ENCODE peak calls at places on chromosome X, in five cellular contexts. F is HepG2, A is GM12878, S is NT2/D1, N is H1. G is an unnamed sample.

GRCh38 chrX:148878371-148878770 is 378.0 kb downstream of the AFF2 start:
- DNase-seq in F (no peak), A (no peak), S (no peak), N (no peak), G (no peak)

GRCh38 chrX:104137496-104137895 is 19.3 kb downstream of the SLC25A53 start:
- DNase-seq in F (no peak), A (no peak), S (no peak), N (no peak), G (no peak)

GRCh38 chrX:107849747-107850478 is 24.2 kb downstream of the MID2 start:
- DNase-seq in F (no peak), A (no peak), S (no peak), N (no peak), G (peak)

GRCh38 chrX:18410038-18410437 is 15.4 kb upstream of the CDKL5 start:
- DNase-seq in F (no peak), A (no peak), S (no peak), N (no peak), G (no peak)

GRCh38 chrX:71667328-71668247 is at the start of gene LOC101059915:
- DNase-seq in F (no peak), A (no peak), S (no peak), N (no peak), G (no peak)

GRCh38 chrX:21479695-21480280 is 105.6 kb downstream of the CNKSR2 start:
- DNase-seq in F (peak), A (no peak), S (peak), N (no peak), G (peak)

GRCh38 chrX:30910124-30910860 is 21.2 kb upstream of the TAB3 start:
- DNase-seq in F (no peak), A (no peak), S (no peak), N (no peak), G (no peak)

GRCh38 chrX:142134533-142134932 is 70.6 kb downstream of the MAGEC2 start:
- DNase-seq in F (no peak), A (no peak), S (no peak), N (no peak), G (no peak)

GRCh38 chrX:154383359-154384283 is 4.5 kb downstream of the EMD start:
- DNase-seq in F (no peak), A (no peak), S (no peak), N (no peak), G (no peak)

GRCh38 chrX:7927259-7928167 is at the start of gene PNPLA4:
- DNase-seq in F (peak), A (peak), S (peak), N (peak), G (peak)

GRCh38 chrX:2183193-2183725 is 317.5 kb downstream of the DHRSX start:
- DNase-seq in F (no peak), A (no peak), S (no peak), N (peak), G (no peak)

GRCh38 chrX:17559728-17560379 is 177.4 kb upstream of the SCML1 start:
- DNase-seq in F (no peak), A (no peak), S (no peak), N (no peak), G (peak)

GRCh38 chrX:133859860-133860259 is 125.5 kb downstream of the GPC3 start:
- DNase-seq in F (no peak), A (no peak), S (no peak), N (no peak), G (no peak)

GRCh38 chrX:41333744-41333993 is 293 bp upstream of the DDX3X start:
- DNase-seq in F (peak), A (peak), S (peak), N (no peak), G (peak)

GRCh38 chrX:140933056-140933455 is 69.3 kb upstream of the SPANXB1 start:
- DNase-seq in F (no peak), A (no peak), S (no peak), N (no peak), G (no peak)

GRCh38 chrX:129522184-129523059 is 868 bp downstream of the SMARCA1 start:
- DNase-seq in F (peak), A (no peak), S (no peak), N (peak), G (peak)

GRCh38 chrX:50450324-50450723 is 20.3 kb downstream of the DGKK start:
- DNase-seq in F (peak), A (no peak), S (no peak), N (no peak), G (no peak)

GRCh38 chrX:15815779-15816452 is 25.6 kb downstream of the ZRSR2 start:
- DNase-seq in F (peak), A (peak), S (no peak), N (no peak), G (peak)

GRCh38 chrX:153673398-153674218 is at the start of gene PNCK:
- DNase-seq in F (no peak), A (no peak), S (no peak), N (no peak), G (no peak)

GRCh38 chrX:111784667-111785066 is 91.3 kb upstream of the TRPC5OS start:
- DNase-seq in F (no peak), A (no peak), S (no peak), N (no peak), G (no peak)

GRCh38 chrX:111779582-111779981 is 96.4 kb upstream of the TRPC5OS start:
- DNase-seq in F (no peak), A (no peak), S (no peak), N (no peak), G (no peak)
- TF ChIP-seq SUZ12 in F (no peak), A (no peak), S (no peak), N (no peak), G (no peak)

DNA sequence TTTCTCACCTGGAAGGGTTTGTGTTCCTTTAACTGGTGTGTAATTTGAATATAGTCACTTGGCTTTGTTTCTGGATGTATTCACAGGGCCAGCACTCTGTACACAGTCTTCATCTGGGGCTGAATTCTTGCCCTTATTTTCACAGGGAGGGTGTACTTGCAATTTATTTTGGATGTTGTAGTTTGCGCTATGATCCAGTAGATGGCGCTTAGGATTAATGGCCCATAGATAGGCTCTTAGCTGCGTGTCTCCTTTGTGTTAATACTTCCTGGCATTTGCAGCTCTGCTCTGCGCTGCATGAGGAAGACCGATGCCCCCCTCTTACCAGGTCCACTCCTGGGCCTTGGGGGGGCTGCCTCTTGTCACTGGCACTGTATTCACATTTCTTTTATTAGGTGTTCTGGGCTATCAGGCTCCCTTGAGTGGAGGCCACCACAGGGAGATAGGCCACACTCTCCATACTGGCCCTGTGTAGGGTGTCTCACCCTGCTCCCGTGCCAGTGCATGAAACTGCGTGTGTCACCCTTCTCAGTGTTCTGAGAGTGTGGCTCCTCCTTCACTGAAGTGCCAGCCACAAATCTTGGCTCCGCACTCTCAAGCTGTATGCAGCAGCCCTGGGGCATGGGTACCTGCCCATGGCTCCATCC is 562.2 kb downstream of the ZIC3 start:
- DNase-seq in F (peak), A (no peak), S (peak), N (peak), G (peak)
- TF ChIP-seq SUZ12 in F (no peak), A (no peak), S (no peak), N (no peak), G (no peak)

GRCh38 chrX:53093177-53093655 is 726 bp upstream of the KANTR start:
- DNase-seq in F (peak), A (no peak), S (peak), N (peak), G (peak)
- TF ChIP-seq SUZ12 in F (no peak), A (no peak), S (no peak), N (no peak), G (no peak)

GRCh38 chrX:110444996-110445395 is 86.3 kb downstream of the RTL9 start:
- DNase-seq in F (no peak), A (no peak), S (no peak), N (no peak), G (no peak)

GRCh38 chrX:110437686-110438085 is 79.0 kb downstream of the RTL9 start:
- DNase-seq in F (no peak), A (no peak), S (no peak), N (no peak), G (no peak)

GRCh38 chrX:110440016-110440805 is 81.6 kb downstream of the RTL9 start:
- DNase-seq in F (no peak), A (no peak), S (no peak), N (no peak), G (no peak)

GRCh38 chrX:110448459-110448858 is 89.8 kb downstream of the RTL9 start:
- DNase-seq in F (no peak), A (no peak), S (no peak), N (no peak), G (no peak)

GRCh38 chrX:110442631-110443030 is 84.0 kb downstream of the RTL9 start:
- DNase-seq in F (peak), A (no peak), S (no peak), N (no peak), G (peak)
- TF ChIP-seq SUZ12 in F (no peak), A (no peak), S (no peak), N (no peak), G (no peak)

GRCh38 chrX:69503228-69503834 is 795 bp upstream of the NALF2 start:
- DNase-seq in F (peak), A (no peak), S (peak), N (no peak), G (peak)

GRCh38 chrX:69501433-69501832 is 2.7 kb upstream of the NALF2 start:
- DNase-seq in F (peak), A (no peak), S (peak), N (peak), G (peak)

GRCh38 chrX:69504626-69505612 is 793 bp downstream of the NALF2 start:
- DNase-seq in F (no peak), A (no peak), S (no peak), N (no peak), G (peak)

GRCh38 chrX:69505772-69506616 is 1.9 kb downstream of the NALF2 start:
- DNase-seq in F (no peak), A (no peak), S (no peak), N (no peak), G (no peak)

DNA sequence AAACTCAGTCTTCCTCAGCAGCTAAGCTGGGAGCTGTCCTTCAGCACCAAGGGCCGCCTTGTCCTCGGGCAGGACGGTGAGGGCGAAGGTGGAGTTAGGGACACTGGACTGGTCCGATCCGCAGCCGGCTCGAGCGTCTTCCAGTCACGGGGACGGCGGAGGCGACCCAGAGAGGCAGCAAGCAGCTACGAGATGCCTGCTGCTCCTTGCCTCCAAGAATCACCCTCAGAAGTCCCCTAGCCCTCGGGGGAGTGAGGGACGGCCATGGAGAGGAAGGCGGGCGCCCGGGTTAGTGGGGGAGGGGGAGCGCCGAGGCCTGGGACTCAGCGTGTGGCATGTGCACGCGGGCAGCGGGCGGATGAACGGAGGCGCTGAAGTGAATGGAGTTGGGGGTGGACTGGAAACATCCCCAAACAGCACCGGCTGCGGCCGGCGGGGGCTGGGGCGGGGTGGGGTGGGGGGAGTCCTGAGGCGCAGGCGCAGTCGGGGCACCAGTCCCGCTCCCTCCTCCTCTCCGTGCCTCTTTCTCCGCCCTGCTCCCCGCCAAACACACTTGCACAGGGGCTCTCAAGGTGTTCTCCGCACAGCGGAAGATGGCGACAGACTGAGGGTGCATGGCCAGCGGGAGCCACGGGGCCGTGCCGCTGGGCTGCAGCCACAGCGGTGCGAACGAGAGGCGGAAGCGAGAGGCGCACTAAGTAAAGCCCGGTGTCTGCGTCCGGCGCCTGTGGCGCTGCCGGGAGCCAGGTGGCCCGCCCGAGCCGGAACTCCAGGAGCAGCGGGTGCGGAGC is at the start of gene NALF2:
- DNase-seq in F (peak), A (no peak), S (peak), N (peak), G (peak)
- TF ChIP-seq SUZ12 in F (no peak), A (no peak), S (no peak), N (no peak), G (no peak)

GRCh38 chrX:100926453-100926852 is 2.3 kb downstream of the XKRX start:
- DNase-seq in F (no peak), A (no peak), S (no peak), N (no peak), G (no peak)

GRCh38 chrX:100931218-100931924 is 2.7 kb upstream of the XKRX start:
- DNase-seq in F (no peak), A (no peak), S (no peak), N (no peak), G (no peak)

GRCh38 chrX:100931925-100932285 is 3.2 kb upstream of the XKRX start:
- DNase-seq in F (no peak), A (no peak), S (no peak), N (no peak), G (no peak)

GRCh38 chrX:100924370-100924769 is 4.3 kb downstream of the XKRX start:
- DNase-seq in F (no peak), A (no peak), S (no peak), N (no peak), G (no peak)

DNA sequence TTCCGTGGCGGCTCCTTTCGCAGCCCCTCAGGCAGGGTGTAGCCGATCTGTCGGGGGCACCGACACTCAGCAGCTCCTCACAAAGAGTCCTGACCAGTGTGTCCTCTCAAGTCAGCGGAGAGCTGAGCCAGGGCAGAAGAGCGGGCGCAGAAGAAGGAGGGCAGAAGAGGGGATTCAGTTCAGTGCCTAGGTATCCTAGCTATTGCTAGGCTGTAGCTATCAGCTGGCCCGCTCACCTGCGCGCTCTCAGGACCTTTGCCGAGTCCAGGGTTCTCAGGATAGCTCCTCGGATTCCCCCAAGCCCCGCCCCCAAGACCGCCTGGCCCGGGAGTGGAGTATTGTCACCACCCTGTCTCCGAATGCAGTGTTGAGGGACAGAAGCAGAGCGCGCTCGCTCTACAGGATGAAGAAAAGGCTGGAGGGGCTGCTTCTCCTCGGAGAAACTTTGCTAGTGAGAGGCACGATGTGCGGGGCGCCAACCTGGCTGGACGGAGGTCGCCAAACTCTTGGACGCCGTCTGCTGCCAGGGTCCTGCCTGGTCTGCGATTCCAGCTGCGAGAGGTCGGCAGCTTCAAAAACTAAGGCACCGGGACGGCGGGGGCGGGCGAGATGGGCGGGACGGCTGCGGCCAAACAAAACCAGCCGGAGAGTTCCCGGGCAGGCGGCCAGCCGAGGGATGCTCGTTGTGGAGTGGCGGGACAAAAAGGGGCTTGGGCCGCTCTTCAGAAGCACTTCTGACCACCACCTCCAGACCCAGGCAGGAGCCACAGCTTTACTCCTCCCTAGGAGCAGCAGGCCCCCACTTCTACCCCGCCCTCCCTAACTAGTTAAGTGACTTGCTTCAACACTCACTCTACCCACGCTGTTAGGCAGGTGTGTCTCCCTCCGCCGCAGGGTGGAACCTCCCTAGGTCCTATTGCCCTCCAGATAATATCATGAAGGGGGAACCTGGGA is at the start of gene XKRX:
- DNase-seq in F (no peak), A (no peak), S (no peak), N (peak), G (peak)
- TF ChIP-seq SUZ12 in F (no peak), A (no peak), S (no peak), N (no peak), G (no peak)

GRCh38 chrX:37896491-37896890 is 49.1 kb upstream of the DYNLT3 start:
- DNase-seq in F (no peak), A (no peak), S (no peak), N (no peak), G (no peak)
- TF ChIP-seq SUZ12 in F (no peak), A (no peak), S (no peak), N (no peak), G (no peak)

GRCh38 chrX:24395775-24396174 is 35.3 kb downstream of the SUPT20HL1 start:
- DNase-seq in F (peak), A (peak), S (peak), N (no peak), G (peak)
- TF ChIP-seq SUZ12 in F (no peak), A (no peak), S (no peak), N (no peak), G (no peak)

G was measured in HEK293T.